ENCODE peak calls at places on chromosome 5, in nine cellular contexts. I is H1, Y is IMR-90, X is A549, A is left ventricle myocardium inferior, T is dorsolateral prefrontal cortex, E is Peyer's patch, F is ovary, O is pancreas. M is an unnamed sample.

GRCh38 chr5:64526709-64527439 is 21.1 kb downstream of the RGS7BP start:
- DNase-seq in I (no peak), Y (no peak), X (no peak), A (no peak), T (no peak), E (no peak), F (no peak), O (no peak), M (no peak)

GRCh38 chr5:96597441-96598020 is 64.6 kb upstream of the CAST start:
- DNase-seq in I (no peak), Y (peak; percentile 77), X (no peak), A (no peak), T (no peak), E (no peak), F (no peak), O (no peak), M (peak; percentile 29)

GRCh38 chr5:55226934-55227737 is at the start of gene MCIDAS:
- DNase-seq in I (no peak), Y (peak; percentile 6), X (peak; percentile 88), A (peak; percentile 20), T (no peak), E (peak; percentile 67), F (peak; percentile 57), O (peak; percentile 80), M (peak; percentile 90)

GRCh38 chr5:42800748-42801330 is 10.9 kb downstream of the SELENOP start:
- DNase-seq in I (no peak), Y (no peak), X (no peak), A (no peak), T (no peak), E (no peak), F (no peak), O (no peak), M (no peak)

GRCh38 chr5:2270467-2270866 is 387.7 kb upstream of the IRX4 start:
- DNase-seq in I (no peak), Y (no peak), X (no peak), A (no peak), T (no peak), E (no peak), F (no peak), O (no peak), M (no peak)

GRCh38 chr5:139648205-139649081 is at the start of gene CXXC5:
- DNase-seq in I (no peak), Y (peak; percentile 83), X (peak; percentile 71), A (peak; percentile 90), T (peak; percentile 88), E (peak; percentile 88), F (peak; percentile 75), O (peak; percentile 88), M (peak; percentile 64)

GRCh38 chr5:75993638-75994037 is 89.5 kb upstream of the SV2C start:
- DNase-seq in I (no peak), Y (no peak), X (no peak), A (no peak), T (no peak), E (no peak), F (no peak), O (no peak), M (no peak)

GRCh38 chr5:315488-316209 is 5.9 kb upstream of the AHRR start:
- DNase-seq in I (no peak), Y (no peak), X (no peak), A (no peak), T (no peak), E (no peak), F (no peak), O (no peak), M (no peak)

GRCh38 chr5:55407059-55407684 is 99.4 kb downstream of the MTREX start:
- DNase-seq in I (no peak), Y (peak; percentile 64), X (peak; percentile 25), A (no peak), T (no peak), E (no peak), F (no peak), O (peak; percentile 26), M (peak; percentile 33)

GRCh38 chr5:24397601-24398000 is 247.2 kb downstream of the CDH10 start:
- DNase-seq in I (no peak), Y (no peak), X (no peak), A (no peak), T (no peak), E (no peak), F (no peak), O (no peak), M (no peak)

GRCh38 chr5:151095341-151096000 is 14.6 kb upstream of the TNIP1 start:
- DNase-seq in I (no peak), Y (no peak), X (no peak), A (peak; percentile 61), T (no peak), E (peak; percentile 93), F (peak; percentile 82), O (peak; percentile 71), M (no peak)

GRCh38 chr5:151100690-151101089 is 19.9 kb upstream of the TNIP1 start:
- DNase-seq in I (no peak), Y (no peak), X (no peak), A (no peak), T (no peak), E (no peak), F (no peak), O (no peak), M (no peak)

GRCh38 chr5:151097081-151097480 is 16.2 kb upstream of the TNIP1 start:
- DNase-seq in I (no peak), Y (no peak), X (no peak), A (no peak), T (no peak), E (no peak), F (no peak), O (no peak), M (no peak)

GRCh38 chr5:151096001-151096373 is 15.2 kb upstream of the TNIP1 start:
- DNase-seq in I (no peak), Y (no peak), X (no peak), A (no peak), T (no peak), E (peak; percentile 77), F (peak; percentile 58), O (no peak), M (no peak)

DNA sequence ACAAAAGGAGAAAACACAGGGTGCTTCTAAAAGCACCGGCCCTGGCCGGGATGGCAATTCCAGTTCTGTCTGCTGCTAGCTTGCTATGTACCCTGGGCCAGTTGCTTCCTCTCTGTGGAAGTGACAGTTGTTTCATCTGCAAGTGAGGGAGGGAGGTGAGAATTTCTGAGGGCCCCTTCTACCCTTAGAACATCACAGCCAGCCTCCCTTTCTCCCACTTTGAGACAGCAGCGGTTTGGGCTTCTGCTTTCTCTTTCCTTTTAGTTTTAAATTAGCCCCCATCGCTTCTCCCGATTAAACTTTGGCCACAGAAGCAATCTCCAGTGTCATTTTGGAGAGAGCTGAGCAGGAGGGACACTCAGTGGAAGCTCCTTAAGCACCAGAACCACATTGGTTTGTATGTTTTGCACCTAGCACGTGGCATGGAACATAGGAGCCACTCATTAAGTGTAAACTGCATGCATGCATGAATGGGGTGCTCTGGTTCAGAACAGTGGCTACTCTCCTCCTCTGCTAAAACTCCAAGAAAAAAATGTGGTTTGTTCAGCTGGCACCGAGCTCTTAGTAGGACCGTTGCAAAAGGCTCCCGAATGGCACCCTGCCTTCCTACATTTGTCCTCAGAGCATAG is 17.5 kb upstream of the TNIP1 start:
- DNase-seq in I (no peak), Y (no peak), X (no peak), A (no peak), T (no peak), E (no peak), F (no peak), O (no peak), M (no peak)
- H3K27ac ChIP-seq in I (no peak overlapping the region), Y (no peak overlapping the region), X (no peak overlapping the region), A (no peak overlapping the region), T (no peak overlapping the region), E (peak overlapping the region; percentile 57), F (no peak overlapping the region), O (no peak overlapping the region), M (no peak overlapping the region)

GRCh38 chr5:176694631-176695030 is 47.3 kb downstream of the TSPAN17 start:
- DNase-seq in I (no peak), Y (no peak), X (no peak), A (no peak), T (no peak), E (no peak), F (no peak), O (no peak), M (no peak)
- TF ChIP-seq CTCF in I (no peak), Y (no peak), X (no peak), A (no peak), T (no peak), E (no peak), F (no peak), O (no peak), M (no peak)

GRCh38 chr5:61486476-61486875 is 154.4 kb downstream of the ZSWIM6 start:
- DNase-seq in I (no peak), Y (no peak), X (no peak), A (no peak), T (no peak), E (no peak), F (no peak), O (no peak), M (no peak)
- H3K27ac ChIP-seq in I (no peak overlapping the region), Y (no peak overlapping the region), X (no peak overlapping the region), A (no peak overlapping the region), T (no peak overlapping the region), E (no peak overlapping the region), F (no peak overlapping the region), O (no peak overlapping the region), M (no peak overlapping the region)

GRCh38 chr5:69360442-69360841 is 8.9 kb downstream of the AK6 start:
- DNase-seq in I (no peak), Y (no peak), X (no peak), A (no peak), T (no peak), E (no peak), F (no peak), O (no peak), M (no peak)

GRCh38 chr5:69368458-69369368 is 607 bp downstream of the AK6 start:
- DNase-seq in I (no peak), Y (peak; percentile 54), X (peak; percentile 59), A (no peak), T (no peak), E (no peak), F (no peak), O (no peak), M (peak; percentile 78)

GRCh38 chr5:69367697-69368279 is 1.5 kb downstream of the AK6 start:
- DNase-seq in I (no peak), Y (no peak), X (no peak), A (no peak), T (no peak), E (no peak), F (no peak), O (no peak), M (no peak)

GRCh38 chr5:69364850-69365249 is 4.5 kb downstream of the AK6 start:
- DNase-seq in I (no peak), Y (no peak), X (no peak), A (no peak), T (no peak), E (no peak), F (no peak), O (no peak), M (no peak)

DNA sequence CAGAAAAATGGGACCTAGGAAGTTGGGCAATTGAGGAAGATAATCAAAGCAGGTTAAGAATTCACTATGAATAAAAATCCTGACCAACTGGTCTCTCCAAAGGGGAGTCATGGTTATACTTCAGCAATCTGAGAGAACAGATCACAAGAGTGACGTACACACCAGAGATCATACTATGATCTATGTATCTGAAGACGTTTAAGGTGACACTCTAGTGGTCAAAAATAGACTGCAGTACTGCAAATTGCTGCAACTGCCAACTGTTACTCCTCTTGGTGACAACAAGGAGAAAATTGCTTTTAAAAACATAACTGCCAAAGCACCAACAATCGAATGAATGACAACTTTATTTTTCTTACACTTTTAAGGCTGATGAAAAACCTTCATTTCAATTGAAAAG is 4.9 kb downstream of the AK6 start:
- DNase-seq in I (no peak), Y (peak; percentile 7), X (peak; percentile 63), A (no peak), T (no peak), E (no peak), F (no peak), O (no peak), M (no peak)
- TF ChIP-seq CTCF in I (no peak), Y (peak; percentile 17), X (peak; percentile 19), A (peak; percentile 45), T (no peak), E (peak; percentile 47), F (no peak), O (no peak), M (peak; percentile 47)